ENCODE peak calls at places on chromosomes 13 and 19, in nine cellular contexts. One of them, this sample, is unnamed.

GRCh38 chr19:54400913-54401312 is 14.4 kb upstream of the TTYH1 start:
- DNase-seq in WTC11: no peak
- DNase-seq in K562: no peak
- DNase-seq in A549: no peak
- DNase-seq in HCT116: no peak
- DNase-seq in H1: no peak
- DNase-seq in HepG2: no peak
- DNase-seq in GM12878: no peak
- DNase-seq in NB4: no peak
- DNase-seq in this sample: no peak

GRCh38 chr13:46666727-46667456 is 113.9 kb downstream of the LRCH1 start:
- DNase-seq in WTC11: peak; percentile 58
- DNase-seq in A549: no peak
- DNase-seq in H1: peak; percentile 25
- DNase-seq in HepG2: no peak
- DNase-seq in HCT116: no peak
- DNase-seq in NB4: no peak
- DNase-seq in K562: no peak
- DNase-seq in GM12878: no peak
- DNase-seq in this sample: no peak

GRCh38 chr19:42032428-42032827 is 37.6 kb downstream of the GRIK5 start:
- DNase-seq in NB4: no peak
- DNase-seq in HepG2: no peak
- DNase-seq in WTC11: peak; percentile 37
- DNase-seq in GM12878: no peak
- DNase-seq in A549: no peak
- DNase-seq in HCT116: no peak
- DNase-seq in K562: no peak
- DNase-seq in H1: peak; percentile 43
- DNase-seq in this sample: no peak

GRCh38 chr19:2315818-2316353 is 7.9 kb upstream of the LINGO3 start:
- DNase-seq in GM12878: no peak
- DNase-seq in H1: no peak
- DNase-seq in WTC11: peak; percentile 82
- DNase-seq in A549: peak; percentile 43
- DNase-seq in HepG2: peak; percentile 55
- DNase-seq in K562: peak; percentile 43
- DNase-seq in HCT116: no peak
- DNase-seq in NB4: peak; percentile 53
- DNase-seq in this sample: peak; percentile 95

GRCh38 chr19:6847828-6848200 is 39.6 kb upstream of the ADGRE1 start:
- DNase-seq in WTC11: no peak
- DNase-seq in K562: no peak
- DNase-seq in A549: no peak
- DNase-seq in H1: no peak
- DNase-seq in NB4: no peak
- DNase-seq in GM12878: no peak
- DNase-seq in HepG2: no peak
- DNase-seq in HCT116: no peak
- DNase-seq in this sample: no peak

GRCh38 chr13:109156181-109156935 is 526.9 kb downstream of the MYO16 start:
- DNase-seq in GM12878: no peak
- DNase-seq in A549: peak; percentile 54
- DNase-seq in NB4: no peak
- DNase-seq in HepG2: no peak
- DNase-seq in K562: no peak
- DNase-seq in WTC11: no peak
- DNase-seq in HCT116: no peak
- DNase-seq in H1: no peak
- DNase-seq in this sample: no peak

GRCh38 chr13:45092668-45093067 is 27.6 kb upstream of the GTF2F2 start:
- DNase-seq in H1: no peak
- DNase-seq in A549: no peak
- DNase-seq in K562: no peak
- DNase-seq in NB4: peak; percentile 17
- DNase-seq in GM12878: no peak
- DNase-seq in WTC11: no peak
- DNase-seq in HCT116: no peak
- DNase-seq in HepG2: no peak
- DNase-seq in this sample: no peak

GRCh38 chr13:64311112-64311511 is 2895.5 kb upstream of the PCDH20 start:
- DNase-seq in H1: no peak
- DNase-seq in HCT116: no peak
- DNase-seq in GM12878: no peak
- DNase-seq in NB4: no peak
- DNase-seq in HepG2: no peak
- DNase-seq in WTC11: no peak
- DNase-seq in A549: no peak
- DNase-seq in K562: no peak
- DNase-seq in this sample: no peak

GRCh38 chr13:23510979-23511735 is 59.1 kb upstream of the TNFRSF19 start:
- DNase-seq in WTC11: peak; percentile 17
- DNase-seq in HCT116: peak; percentile 6
- DNase-seq in A549: peak; percentile 51
- DNase-seq in K562: no peak
- DNase-seq in GM12878: peak; percentile 62
- DNase-seq in NB4: peak; percentile 57
- DNase-seq in HepG2: peak; percentile 62
- DNase-seq in H1: no peak
- DNase-seq in this sample: no peak

GRCh38 chr19:57465680-57466381 is 8.9 kb upstream of the VN1R1 start:
- DNase-seq in K562: peak; percentile 45
- DNase-seq in GM12878: peak; percentile 12
- DNase-seq in HepG2: peak; percentile 57
- DNase-seq in H1: no peak
- DNase-seq in A549: peak; percentile 73
- DNase-seq in HCT116: peak; percentile 59
- DNase-seq in WTC11: peak; percentile 38
- DNase-seq in NB4: peak; percentile 62
- DNase-seq in this sample: peak; percentile 48

GRCh38 chr19:16970821-16971220 is 55.8 kb downstream of the CPAMD8 start:
- DNase-seq in H1: no peak
- DNase-seq in NB4: peak; percentile 19
- DNase-seq in GM12878: no peak
- DNase-seq in HCT116: no peak
- DNase-seq in HepG2: no peak
- DNase-seq in A549: no peak
- DNase-seq in WTC11: no peak
- DNase-seq in K562: no peak
- DNase-seq in this sample: no peak

GRCh38 chr19:30604657-30605056 is 232.5 kb downstream of the ZNF536 start:
- DNase-seq in HCT116: no peak
- DNase-seq in WTC11: no peak
- DNase-seq in GM12878: no peak
- DNase-seq in HepG2: no peak
- DNase-seq in H1: no peak
- DNase-seq in A549: no peak
- DNase-seq in K562: no peak
- DNase-seq in NB4: no peak
- DNase-seq in this sample: no peak

GRCh38 chr19:6754653-6755463 is 12.4 kb downstream of the SH2D3A start:
- DNase-seq in HCT116: no peak
- DNase-seq in H1: no peak
- DNase-seq in K562: no peak
- DNase-seq in GM12878: no peak
- DNase-seq in WTC11: no peak
- DNase-seq in A549: no peak
- DNase-seq in HepG2: no peak
- DNase-seq in NB4: no peak
- DNase-seq in this sample: no peak

GRCh38 chr19:47284324-47284899 is 9.7 kb downstream of the INAFM1 start:
- DNase-seq in WTC11: no peak
- DNase-seq in HepG2: peak; percentile 53
- DNase-seq in HCT116: no peak
- DNase-seq in K562: peak; percentile 44
- DNase-seq in H1: no peak
- DNase-seq in A549: peak; percentile 77
- DNase-seq in NB4: peak; percentile 91
- DNase-seq in GM12878: no peak
- DNase-seq in this sample: peak; percentile 56

GRCh38 chr19:4061178-4061682 is 5.5 kb downstream of the ZBTB7A start:
- DNase-seq in A549: peak; percentile 67
- DNase-seq in K562: no peak
- DNase-seq in WTC11: no peak
- DNase-seq in NB4: no peak
- DNase-seq in HepG2: peak; percentile 65
- DNase-seq in HCT116: no peak
- DNase-seq in GM12878: no peak
- DNase-seq in H1: no peak
- DNase-seq in this sample: no peak

GRCh38 chr13:59666504-59666903 is 497.2 kb downstream of the DIAPH3 start:
- DNase-seq in GM12878: no peak
- DNase-seq in WTC11: no peak
- DNase-seq in H1: no peak
- DNase-seq in A549: no peak
- DNase-seq in NB4: no peak
- DNase-seq in HepG2: no peak
- DNase-seq in K562: no peak
- DNase-seq in HCT116: no peak
- DNase-seq in this sample: no peak

GRCh38 chr19:13099073-13099999 is 3.3 kb downstream of the LYL1 start:
- DNase-seq in HepG2: no peak
- DNase-seq in GM12878: no peak
- DNase-seq in HCT116: no peak
- DNase-seq in A549: no peak
- DNase-seq in H1: no peak
- DNase-seq in NB4: peak; percentile 96
- DNase-seq in WTC11: peak; percentile 69
- DNase-seq in K562: peak; percentile 45
- DNase-seq in this sample: no peak

GRCh38 chr13:41075034-41075433 is 13.7 kb downstream of the WBP4 start:
- DNase-seq in WTC11: no peak
- DNase-seq in H1: no peak
- DNase-seq in HepG2: no peak
- DNase-seq in GM12878: no peak
- DNase-seq in NB4: peak; percentile 59
- DNase-seq in K562: peak; percentile 21
- DNase-seq in HCT116: no peak
- DNase-seq in A549: peak; percentile 24
- DNase-seq in this sample: peak; percentile 66

DNA sequence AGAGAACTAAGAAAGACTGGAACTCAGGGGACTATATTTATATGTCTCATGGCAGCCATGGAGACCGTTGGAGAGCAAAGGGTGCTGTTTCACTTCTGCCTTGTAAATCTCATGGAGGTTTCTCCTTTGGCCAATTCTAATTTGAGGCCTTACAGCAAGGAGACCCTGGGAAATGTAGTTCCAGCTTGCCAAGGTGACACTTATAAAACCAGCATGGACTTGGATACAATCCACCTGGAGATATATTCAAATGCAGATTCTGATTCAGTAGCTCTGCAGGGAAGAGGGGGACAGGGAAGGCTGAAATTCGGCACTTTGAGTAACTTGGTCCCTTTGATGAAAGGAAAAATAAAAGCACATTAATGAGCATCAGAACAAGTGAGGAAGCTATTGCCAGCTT is 90.0 kb downstream of the OXGR1 start:
- DNase-seq in K562: no peak
- DNase-seq in HCT116: no peak
- DNase-seq in WTC11: no peak
- DNase-seq in H1: no peak
- DNase-seq in HepG2: no peak
- DNase-seq in GM12878: no peak
- DNase-seq in A549: no peak
- DNase-seq in NB4: no peak
- DNase-seq in this sample: no peak
- TF ChIP-seq MAX in K562: no peak
- TF ChIP-seq MAX in HCT116: no peak
- TF ChIP-seq MAX in WTC11: no peak
- TF ChIP-seq MAX in H1: no peak
- TF ChIP-seq MAX in HepG2: no peak
- TF ChIP-seq MAX in GM12878: no peak
- TF ChIP-seq MAX in A549: no peak
- TF ChIP-seq MAX in NB4: no peak
- TF ChIP-seq MAX in this sample: no peak

GRCh38 chr19:29590278-29590677 is 15.8 kb upstream of the POP4 start:
- DNase-seq in GM12878: no peak
- DNase-seq in A549: no peak
- DNase-seq in HepG2: no peak
- DNase-seq in HCT116: no peak
- DNase-seq in K562: no peak
- DNase-seq in WTC11: no peak
- DNase-seq in H1: no peak
- DNase-seq in NB4: no peak
- DNase-seq in this sample: no peak

GRCh38 chr19:29587059-29587458 is 19.0 kb upstream of the POP4 start:
- DNase-seq in H1: no peak
- DNase-seq in WTC11: no peak
- DNase-seq in K562: no peak
- DNase-seq in HepG2: no peak
- DNase-seq in GM12878: no peak
- DNase-seq in A549: no peak
- DNase-seq in NB4: no peak
- DNase-seq in HCT116: no peak
- DNase-seq in this sample: no peak

GRCh38 chr19:29586401-29586800 is 19.7 kb upstream of the POP4 start:
- DNase-seq in HCT116: no peak
- DNase-seq in NB4: no peak
- DNase-seq in H1: no peak
- DNase-seq in A549: no peak
- DNase-seq in GM12878: no peak
- DNase-seq in WTC11: no peak
- DNase-seq in K562: no peak
- DNase-seq in HepG2: no peak
- DNase-seq in this sample: no peak

GRCh38 chr19:29587518-29587986 is 18.5 kb upstream of the POP4 start:
- DNase-seq in A549: no peak
- DNase-seq in NB4: peak; percentile 80
- DNase-seq in HepG2: no peak
- DNase-seq in HCT116: no peak
- DNase-seq in GM12878: peak; percentile 76
- DNase-seq in K562: no peak
- DNase-seq in H1: no peak
- DNase-seq in WTC11: no peak
- DNase-seq in this sample: no peak

GRCh38 chr19:29588095-29588494 is 18.0 kb upstream of the POP4 start:
- DNase-seq in HCT116: no peak
- DNase-seq in A549: no peak
- DNase-seq in HepG2: no peak
- DNase-seq in GM12878: no peak
- DNase-seq in K562: no peak
- DNase-seq in WTC11: no peak
- DNase-seq in H1: no peak
- DNase-seq in NB4: no peak
- DNase-seq in this sample: no peak
- TF ChIP-seq MAX in HCT116: no peak
- TF ChIP-seq MAX in A549: no peak
- TF ChIP-seq MAX in HepG2: no peak
- TF ChIP-seq MAX in GM12878: no peak
- TF ChIP-seq MAX in K562: no peak
- TF ChIP-seq MAX in WTC11: no peak
- TF ChIP-seq MAX in H1: no peak
- TF ChIP-seq MAX in NB4: no peak
- TF ChIP-seq MAX in this sample: no peak

GRCh38 chr19:56125806-56126590 is 4.9 kb upstream of the ZNF787 start:
- DNase-seq in HCT116: no peak
- DNase-seq in A549: no peak
- DNase-seq in K562: peak; percentile 73
- DNase-seq in H1: no peak
- DNase-seq in GM12878: no peak
- DNase-seq in HepG2: no peak
- DNase-seq in NB4: no peak
- DNase-seq in WTC11: no peak
- DNase-seq in this sample: no peak
- TF ChIP-seq MAX in HCT116: no peak
- TF ChIP-seq MAX in A549: no peak
- TF ChIP-seq MAX in K562: no peak
- TF ChIP-seq MAX in H1: no peak
- TF ChIP-seq MAX in GM12878: no peak
- TF ChIP-seq MAX in HepG2: no peak
- TF ChIP-seq MAX in NB4: no peak
- TF ChIP-seq MAX in WTC11: no peak
- TF ChIP-seq MAX in this sample: no peak

GRCh38 chr13:75881109-75881775 is 245.1 kb downstream of the LMO7 start:
- DNase-seq in HCT116: no peak
- DNase-seq in HepG2: no peak
- DNase-seq in NB4: no peak
- DNase-seq in GM12878: no peak
- DNase-seq in K562: no peak
- DNase-seq in WTC11: no peak
- DNase-seq in A549: no peak
- DNase-seq in H1: no peak
- DNase-seq in this sample: no peak
- TF ChIP-seq MAX in HCT116: no peak
- TF ChIP-seq MAX in HepG2: no peak
- TF ChIP-seq MAX in NB4: no peak
- TF ChIP-seq MAX in GM12878: no peak
- TF ChIP-seq MAX in K562: no peak
- TF ChIP-seq MAX in WTC11: no peak
- TF ChIP-seq MAX in A549: no peak
- TF ChIP-seq MAX in H1: no peak
- TF ChIP-seq MAX in this sample: no peak